ENCODE peak calls at places on chromosome 22, in ten cellular contexts. One of them, this sample, is unnamed.
A peak's percentile ranks its signal among the peaks of the same experiment; 100 is the strongest.

GRCh38 chr22:30970356-30970746 is 1.3 kb downstream of the TUG1 start:
- DNase-seq in HCT116: no peak
- DNase-seq in effector memory CD4-positive, alpha-beta T cell: no peak
- DNase-seq in colonic mucosa: no peak
- DNase-seq in PC-3: no peak
- DNase-seq in GM23248: peak; percentile 13
- DNase-seq in psoas muscle: no peak
- DNase-seq in ovary: no peak
- DNase-seq in hepatocyte: no peak
- DNase-seq in neural progenitor cell: no peak
- DNase-seq in this sample: no peak

GRCh38 chr22:49260681-49261580 is 566.7 kb downstream of the BRD1 start:
- DNase-seq in HCT116: no peak
- DNase-seq in effector memory CD4-positive, alpha-beta T cell: no peak
- DNase-seq in colonic mucosa: no peak
- DNase-seq in PC-3: no peak
- DNase-seq in GM23248: no peak
- DNase-seq in psoas muscle: no peak
- DNase-seq in ovary: no peak
- DNase-seq in hepatocyte: no peak
- DNase-seq in neural progenitor cell: no peak
- DNase-seq in this sample: no peak

GRCh38 chr22:25202290-25202921 is 2.7 kb downstream of the CRYBB3 start:
- DNase-seq in HCT116: peak; percentile 29
- DNase-seq in effector memory CD4-positive, alpha-beta T cell: peak; percentile 12
- DNase-seq in colonic mucosa: peak; percentile 56
- DNase-seq in PC-3: peak; percentile 67
- DNase-seq in GM23248: peak; percentile 63
- DNase-seq in psoas muscle: peak; percentile 48
- DNase-seq in ovary: peak; percentile 48
- DNase-seq in hepatocyte: peak; percentile 77
- DNase-seq in neural progenitor cell: peak; percentile 84
- DNase-seq in this sample: peak; percentile 76

GRCh38 chr22:31230871-31231621 is 18.9 kb downstream of the LIMK2 start:
- DNase-seq in HCT116: no peak
- DNase-seq in effector memory CD4-positive, alpha-beta T cell: peak; percentile 41
- DNase-seq in colonic mucosa: peak; percentile 70
- DNase-seq in PC-3: peak; percentile 42
- DNase-seq in GM23248: peak; percentile 74
- DNase-seq in psoas muscle: no peak
- DNase-seq in ovary: peak; percentile 56
- DNase-seq in hepatocyte: peak; percentile 79
- DNase-seq in neural progenitor cell: peak; percentile 45
- DNase-seq in this sample: peak; percentile 43

GRCh38 chr22:49156662-49157285 is 670.9 kb downstream of the BRD1 start:
- DNase-seq in HCT116: no peak
- DNase-seq in effector memory CD4-positive, alpha-beta T cell: no peak
- DNase-seq in colonic mucosa: peak; percentile 30
- DNase-seq in PC-3: peak; percentile 5
- DNase-seq in GM23248: no peak
- DNase-seq in psoas muscle: no peak
- DNase-seq in ovary: no peak
- DNase-seq in hepatocyte: peak; percentile 55
- DNase-seq in neural progenitor cell: no peak
- DNase-seq in this sample: no peak

GRCh38 chr22:32354360-32355351 is 3.0 kb upstream of the RFPL3 start:
- DNase-seq in HCT116: peak; percentile 49
- DNase-seq in effector memory CD4-positive, alpha-beta T cell: no peak
- DNase-seq in colonic mucosa: no peak
- DNase-seq in PC-3: peak; percentile 49
- DNase-seq in GM23248: peak; percentile 51
- DNase-seq in psoas muscle: no peak
- DNase-seq in ovary: no peak
- DNase-seq in hepatocyte: no peak
- DNase-seq in neural progenitor cell: no peak
- DNase-seq in this sample: no peak

GRCh38 chr22:47420211-47420610 is 657.8 kb downstream of the TBC1D22A start:
- DNase-seq in HCT116: no peak
- DNase-seq in effector memory CD4-positive, alpha-beta T cell: no peak
- DNase-seq in colonic mucosa: no peak
- DNase-seq in PC-3: no peak
- DNase-seq in GM23248: no peak
- DNase-seq in psoas muscle: no peak
- DNase-seq in ovary: no peak
- DNase-seq in hepatocyte: no peak
- DNase-seq in neural progenitor cell: no peak
- DNase-seq in this sample: no peak

GRCh38 chr22:50361688-50362087 is 18.6 kb downstream of the PPP6R2 start:
- DNase-seq in HCT116: no peak
- DNase-seq in effector memory CD4-positive, alpha-beta T cell: no peak
- DNase-seq in colonic mucosa: no peak
- DNase-seq in PC-3: no peak
- DNase-seq in GM23248: no peak
- DNase-seq in psoas muscle: no peak
- DNase-seq in ovary: no peak
- DNase-seq in hepatocyte: no peak
- DNase-seq in neural progenitor cell: no peak
- DNase-seq in this sample: no peak

GRCh38 chr22:48474881-48475280 is 1352.8 kb downstream of the BRD1 start:
- DNase-seq in HCT116: no peak
- DNase-seq in effector memory CD4-positive, alpha-beta T cell: no peak
- DNase-seq in colonic mucosa: no peak
- DNase-seq in PC-3: no peak
- DNase-seq in GM23248: no peak
- DNase-seq in psoas muscle: no peak
- DNase-seq in ovary: no peak
- DNase-seq in hepatocyte: no peak
- DNase-seq in neural progenitor cell: no peak
- DNase-seq in this sample: no peak

GRCh38 chr22:45051946-45052345 is 42.1 kb upstream of the PHF21B start:
- DNase-seq in HCT116: no peak
- DNase-seq in effector memory CD4-positive, alpha-beta T cell: no peak
- DNase-seq in colonic mucosa: no peak
- DNase-seq in PC-3: no peak
- DNase-seq in GM23248: no peak
- DNase-seq in psoas muscle: no peak
- DNase-seq in ovary: no peak
- DNase-seq in hepatocyte: no peak
- DNase-seq in neural progenitor cell: no peak
- DNase-seq in this sample: no peak

GRCh38 chr22:43017525-43018290 is 2.8 kb upstream of the PACSIN2 start:
- DNase-seq in HCT116: no peak
- DNase-seq in effector memory CD4-positive, alpha-beta T cell: no peak
- DNase-seq in colonic mucosa: no peak
- DNase-seq in PC-3: no peak
- DNase-seq in GM23248: no peak
- DNase-seq in psoas muscle: no peak
- DNase-seq in ovary: no peak
- DNase-seq in hepatocyte: no peak
- DNase-seq in neural progenitor cell: no peak
- DNase-seq in this sample: no peak

DNA sequence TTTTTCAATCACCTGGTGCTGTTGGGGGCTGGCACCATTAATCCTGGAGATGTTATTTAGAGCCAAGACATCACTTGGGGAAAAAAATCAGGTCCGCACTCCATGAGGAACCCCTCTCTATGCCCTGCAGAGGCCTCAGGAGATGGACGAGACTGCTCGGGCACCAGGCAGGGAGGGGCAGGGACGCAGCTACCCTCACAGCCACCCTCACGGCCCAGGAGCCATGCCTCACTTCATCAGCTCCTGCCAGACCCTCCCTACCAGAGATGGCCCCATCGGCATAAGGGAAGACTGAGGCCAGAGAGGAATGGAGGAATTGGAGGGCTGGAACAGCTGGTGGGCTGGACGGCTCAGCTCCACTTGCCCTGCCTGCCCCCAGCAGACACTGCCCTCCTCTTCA is 197.3 kb downstream of the IGLL1 start:
- DNase-seq in HCT116: no peak
- DNase-seq in effector memory CD4-positive, alpha-beta T cell: no peak
- DNase-seq in colonic mucosa: no peak
- DNase-seq in PC-3: no peak
- DNase-seq in GM23248: no peak
- DNase-seq in psoas muscle: no peak
- DNase-seq in ovary: no peak
- DNase-seq in hepatocyte: no peak
- DNase-seq in neural progenitor cell: no peak
- DNase-seq in this sample: no peak
- H3K4me3 ChIP-seq in HCT116: no peak overlapping the region
- H3K4me3 ChIP-seq in effector memory CD4-positive, alpha-beta T cell: no peak overlapping the region
- H3K4me3 ChIP-seq in colonic mucosa: no peak overlapping the region
- H3K4me3 ChIP-seq in PC-3: no peak overlapping the region
- H3K4me3 ChIP-seq in GM23248: no peak overlapping the region
- H3K4me3 ChIP-seq in psoas muscle: no peak overlapping the region
- H3K4me3 ChIP-seq in ovary: no peak overlapping the region
- H3K4me3 ChIP-seq in hepatocyte: no peak overlapping the region
- H3K4me3 ChIP-seq in neural progenitor cell: no peak overlapping the region
- H3K4me3 ChIP-seq in this sample: no peak overlapping the region

GRCh38 chr22:17770180-17771077 is 3.8 kb downstream of the BID start:
- DNase-seq in HCT116: no peak
- DNase-seq in effector memory CD4-positive, alpha-beta T cell: no peak
- DNase-seq in colonic mucosa: no peak
- DNase-seq in PC-3: no peak
- DNase-seq in GM23248: no peak
- DNase-seq in psoas muscle: no peak
- DNase-seq in ovary: no peak
- DNase-seq in hepatocyte: no peak
- DNase-seq in neural progenitor cell: no peak
- DNase-seq in this sample: no peak
- H3K4me1 ChIP-seq in HCT116: peaks cover 21% of the 10 kb centered on the region
- H3K4me1 ChIP-seq in effector memory CD4-positive, alpha-beta T cell: peaks cover 46% of the 10 kb centered on the region
- H3K4me1 ChIP-seq in colonic mucosa: peaks cover 8% of the 10 kb centered on the region
- H3K4me1 ChIP-seq in PC-3: peaks cover 19% of the 10 kb centered on the region
- H3K4me1 ChIP-seq in GM23248: peaks cover 11% of the 10 kb centered on the region
- H3K4me1 ChIP-seq in psoas muscle: peaks cover 9% of the 10 kb centered on the region
- H3K4me1 ChIP-seq in ovary: peaks cover 5% of the 10 kb centered on the region
- H3K4me1 ChIP-seq in hepatocyte: peaks cover 11% of the 10 kb centered on the region
- H3K4me1 ChIP-seq in neural progenitor cell: peaks cover 19% of the 10 kb centered on the region
- H3K4me1 ChIP-seq in this sample: peaks cover 16% of the 10 kb centered on the region

GRCh38 chr22:19478466-19479357 is at the start of gene UFD1:
- DNase-seq in HCT116: no peak
- DNase-seq in effector memory CD4-positive, alpha-beta T cell: peak; percentile 75
- DNase-seq in colonic mucosa: peak; percentile 83
- DNase-seq in PC-3: peak; percentile 63
- DNase-seq in GM23248: peak; percentile 88
- DNase-seq in psoas muscle: peak; percentile 89
- DNase-seq in ovary: peak; percentile 88
- DNase-seq in hepatocyte: peak; percentile 93
- DNase-seq in neural progenitor cell: peak; percentile 95
- DNase-seq in this sample: peak; percentile 89

GRCh38 chr22:19480173-19480568 is 451 bp downstream of the CDC45 start:
- DNase-seq in HCT116: no peak
- DNase-seq in effector memory CD4-positive, alpha-beta T cell: no peak
- DNase-seq in colonic mucosa: no peak
- DNase-seq in PC-3: no peak
- DNase-seq in GM23248: no peak
- DNase-seq in psoas muscle: no peak
- DNase-seq in ovary: no peak
- DNase-seq in hepatocyte: no peak
- DNase-seq in neural progenitor cell: no peak
- DNase-seq in this sample: peak; percentile 24

GRCh38 chr22:19479358-19480172 is at the start of gene CDC45:
- DNase-seq in HCT116: peak; percentile 96
- DNase-seq in effector memory CD4-positive, alpha-beta T cell: peak; percentile 92
- DNase-seq in colonic mucosa: peak; percentile 96
- DNase-seq in PC-3: peak; percentile 93
- DNase-seq in GM23248: peak; percentile 99
- DNase-seq in psoas muscle: peak; percentile 96
- DNase-seq in ovary: peak; percentile 93
- DNase-seq in hepatocyte: peak; percentile 97
- DNase-seq in neural progenitor cell: peak; percentile 98
- DNase-seq in this sample: peak; percentile 95

GRCh38 chr22:19482297-19482696 is 2.6 kb downstream of the CDC45 start:
- DNase-seq in HCT116: no peak
- DNase-seq in effector memory CD4-positive, alpha-beta T cell: no peak
- DNase-seq in colonic mucosa: no peak
- DNase-seq in PC-3: no peak
- DNase-seq in GM23248: no peak
- DNase-seq in psoas muscle: no peak
- DNase-seq in ovary: no peak
- DNase-seq in hepatocyte: no peak
- DNase-seq in neural progenitor cell: no peak
- DNase-seq in this sample: no peak

DNA sequence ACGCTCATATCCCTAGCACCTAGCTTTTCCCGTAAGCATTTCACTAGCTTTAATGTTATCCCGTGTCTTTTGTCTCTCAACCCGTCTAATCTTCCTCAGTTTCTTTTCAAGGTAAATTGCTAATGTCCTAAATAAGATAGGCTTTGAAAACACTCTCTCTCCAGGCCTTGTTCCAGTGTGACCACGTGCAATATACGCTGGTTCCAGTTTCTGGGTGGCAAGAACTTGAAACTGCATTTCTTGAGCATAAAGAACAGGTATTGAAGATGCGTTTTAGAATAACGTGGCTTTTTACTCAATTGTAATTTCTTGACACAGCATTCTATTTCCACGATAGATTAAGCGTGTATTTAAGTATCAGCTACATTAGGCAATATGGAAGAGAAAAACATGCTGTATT is 1.1 kb downstream of the CDC45 start:
- DNase-seq in HCT116: no peak
- DNase-seq in effector memory CD4-positive, alpha-beta T cell: no peak
- DNase-seq in colonic mucosa: no peak
- DNase-seq in PC-3: no peak
- DNase-seq in GM23248: no peak
- DNase-seq in psoas muscle: no peak
- DNase-seq in ovary: no peak
- DNase-seq in hepatocyte: no peak
- DNase-seq in neural progenitor cell: no peak
- DNase-seq in this sample: no peak
- H3K4me3 ChIP-seq in HCT116: peak overlapping the region; percentile 91
- H3K4me3 ChIP-seq in effector memory CD4-positive, alpha-beta T cell: no peak overlapping the region
- H3K4me3 ChIP-seq in colonic mucosa: no peak overlapping the region
- H3K4me3 ChIP-seq in PC-3: peak overlapping the region; percentile 88
- H3K4me3 ChIP-seq in GM23248: peak overlapping the region; percentile 83
- H3K4me3 ChIP-seq in psoas muscle: no peak overlapping the region
- H3K4me3 ChIP-seq in ovary: no peak overlapping the region
- H3K4me3 ChIP-seq in hepatocyte: no peak overlapping the region
- H3K4me3 ChIP-seq in neural progenitor cell: peak overlapping the region; percentile 77
- H3K4me3 ChIP-seq in this sample: peak overlapping the region; percentile 82

DNA sequence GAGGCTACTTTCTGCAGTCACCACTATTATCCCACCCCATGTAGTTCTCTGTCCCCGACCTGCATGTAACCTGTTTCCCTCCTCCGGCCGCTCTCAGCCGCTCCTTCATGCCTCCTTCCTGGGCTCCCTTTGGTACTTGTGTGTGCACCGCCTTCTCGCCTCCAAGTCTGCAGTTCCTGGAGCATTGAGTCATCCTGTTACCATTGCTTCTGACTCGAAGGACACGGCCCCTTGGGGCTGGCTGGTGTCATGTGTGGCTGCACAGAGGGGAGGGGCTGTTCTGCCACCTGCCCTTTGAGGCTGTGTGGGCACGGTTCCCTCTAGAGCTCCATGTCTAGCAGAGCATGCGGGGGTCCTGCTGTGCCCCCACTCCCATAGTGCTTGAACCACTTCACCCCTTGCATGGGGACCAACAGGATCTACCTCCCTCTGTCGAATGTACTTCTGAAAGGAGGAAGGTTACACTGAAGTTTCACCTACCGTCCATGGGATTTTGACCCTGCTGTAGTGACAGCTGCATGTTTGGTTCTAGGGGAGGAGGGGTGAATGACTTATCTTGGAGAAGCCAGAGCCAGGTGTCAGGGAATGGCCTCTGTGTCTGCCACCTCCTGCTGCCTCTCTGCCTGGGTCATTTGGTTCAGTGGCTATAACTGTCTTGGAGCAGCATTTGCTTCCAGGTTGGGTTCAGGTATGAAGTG is 39.6 kb downstream of the BCR start:
- DNase-seq in HCT116: no peak
- DNase-seq in effector memory CD4-positive, alpha-beta T cell: no peak
- DNase-seq in colonic mucosa: peak; percentile 49
- DNase-seq in PC-3: peak; percentile 27
- DNase-seq in GM23248: peak; percentile 73
- DNase-seq in psoas muscle: no peak
- DNase-seq in ovary: peak; percentile 19
- DNase-seq in hepatocyte: peak; percentile 54
- DNase-seq in neural progenitor cell: no peak
- DNase-seq in this sample: peak; percentile 49
- H3K4me1 ChIP-seq in HCT116: peaks cover 34% of the 10 kb centered on the region
- H3K4me1 ChIP-seq in effector memory CD4-positive, alpha-beta T cell: peaks cover 90% of the 10 kb centered on the region
- H3K4me1 ChIP-seq in colonic mucosa: peaks cover 38% of the 10 kb centered on the region
- H3K4me1 ChIP-seq in PC-3: peaks cover 32% of the 10 kb centered on the region
- H3K4me1 ChIP-seq in GM23248: peaks cover 47% of the 10 kb centered on the region
- H3K4me1 ChIP-seq in psoas muscle: peaks cover 26% of the 10 kb centered on the region
- H3K4me1 ChIP-seq in ovary: peaks cover 20% of the 10 kb centered on the region
- H3K4me1 ChIP-seq in hepatocyte: peaks cover 62% of the 10 kb centered on the region
- H3K4me1 ChIP-seq in neural progenitor cell: peaks cover 33% of the 10 kb centered on the region
- H3K4me1 ChIP-seq in this sample: peaks cover 38% of the 10 kb centered on the region